ENCODE peak calls at places on chromosomes 11 and 22, in four cellular contexts. One of them, this sample, is unnamed. For H3K4me1, the result is how much of the 10 kb centered on the place peaks cover.

GRCh38 chr11:6258571-6258998 is 1.1 kb upstream of the CCKBR start:
- DNase-seq in H1: no peak
- DNase-seq in HepG2: no peak
- DNase-seq in GM12878: no peak
- DNase-seq in this sample: no peak

GRCh38 chr11:127443297-127443696 is 442.7 kb upstream of the KIRREL3 start:
- DNase-seq in H1: no peak
- DNase-seq in HepG2: no peak
- DNase-seq in GM12878: no peak
- DNase-seq in this sample: no peak

GRCh38 chr11:69982675-69983570 is 95.2 kb upstream of the ANO1 start:
- DNase-seq in HepG2: no peak
- DNase-seq in GM12878: no peak
- DNase-seq in H1: no peak
- DNase-seq in this sample: no peak

GRCh38 chr11:5004429-5005274 is 10.0 kb downstream of the OR51L1 start:
- DNase-seq in GM12878: no peak
- DNase-seq in HepG2: peak
- DNase-seq in H1: peak
- DNase-seq in this sample: peak

GRCh38 chr22:28750471-28750881 is 8.6 kb downstream of the HSCB start:
- DNase-seq in HepG2: no peak
- DNase-seq in GM12878: no peak
- DNase-seq in H1: no peak
- DNase-seq in this sample: no peak

GRCh38 chr11:11569936-11570491 is 51.8 kb downstream of the GALNT18 start:
- DNase-seq in H1: no peak
- DNase-seq in GM12878: no peak
- DNase-seq in HepG2: no peak
- DNase-seq in this sample: no peak

GRCh38 chr11:32858731-32859130 is 29.0 kb downstream of the PRRG4 start:
- DNase-seq in GM12878: no peak
- DNase-seq in H1: no peak
- DNase-seq in HepG2: no peak
- DNase-seq in this sample: no peak

GRCh38 chr22:40572976-40573375 is 63.5 kb downstream of the MRTFA start:
- DNase-seq in HepG2: no peak
- DNase-seq in H1: no peak
- DNase-seq in GM12878: no peak
- DNase-seq in this sample: no peak

GRCh38 chr11:63719987-63720386 is 38.7 kb downstream of the RTN3 start:
- DNase-seq in HepG2: no peak
- DNase-seq in GM12878: no peak
- DNase-seq in H1: no peak
- DNase-seq in this sample: no peak

DNA sequence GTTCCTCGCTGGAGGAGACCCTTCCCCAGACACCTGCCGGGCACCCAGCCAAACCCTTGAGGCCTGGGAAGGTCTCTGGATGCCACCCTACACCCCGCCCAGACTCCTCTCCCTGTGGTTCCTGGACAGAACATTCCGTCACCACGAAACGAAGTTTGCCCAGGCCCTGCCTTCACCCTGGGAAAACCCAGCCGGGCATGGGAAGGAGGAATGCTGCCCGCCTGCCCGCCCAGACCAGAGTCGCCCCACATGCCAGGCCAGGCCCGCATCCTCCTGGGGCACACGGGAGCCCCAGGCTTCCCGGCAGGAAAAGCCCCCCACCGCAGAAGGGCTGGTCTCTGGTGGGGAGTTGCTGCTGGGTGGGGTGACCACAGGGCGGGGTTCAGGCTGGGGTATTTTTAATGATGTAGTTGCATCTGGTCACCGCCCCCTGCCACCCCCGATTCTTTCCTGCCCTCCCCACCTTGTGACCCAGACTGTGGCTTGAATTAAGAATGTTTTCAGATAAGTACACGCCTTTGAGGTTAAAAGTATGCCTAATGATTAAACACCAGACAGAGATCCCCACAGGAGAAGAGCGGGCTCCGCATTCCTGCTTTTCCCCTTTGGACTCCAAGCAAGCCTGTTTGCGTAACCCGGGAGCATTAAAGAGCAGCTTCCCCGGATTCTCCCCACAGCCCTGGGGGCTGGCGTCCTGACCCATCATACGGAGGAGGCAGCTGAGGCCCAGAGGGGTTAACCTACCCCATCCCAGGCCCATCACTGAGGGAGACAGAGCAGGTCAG is 44.6 kb upstream of the PPARA start:
- DNase-seq in H1: no peak
- DNase-seq in GM12878: no peak
- DNase-seq in HepG2: peak
- DNase-seq in this sample: no peak
- TF ChIP-seq SUZ12 in H1: no peak
- TF ChIP-seq SUZ12 in GM12878: no peak
- TF ChIP-seq SUZ12 in HepG2: no peak
- TF ChIP-seq SUZ12 in this sample: no peak

DNA sequence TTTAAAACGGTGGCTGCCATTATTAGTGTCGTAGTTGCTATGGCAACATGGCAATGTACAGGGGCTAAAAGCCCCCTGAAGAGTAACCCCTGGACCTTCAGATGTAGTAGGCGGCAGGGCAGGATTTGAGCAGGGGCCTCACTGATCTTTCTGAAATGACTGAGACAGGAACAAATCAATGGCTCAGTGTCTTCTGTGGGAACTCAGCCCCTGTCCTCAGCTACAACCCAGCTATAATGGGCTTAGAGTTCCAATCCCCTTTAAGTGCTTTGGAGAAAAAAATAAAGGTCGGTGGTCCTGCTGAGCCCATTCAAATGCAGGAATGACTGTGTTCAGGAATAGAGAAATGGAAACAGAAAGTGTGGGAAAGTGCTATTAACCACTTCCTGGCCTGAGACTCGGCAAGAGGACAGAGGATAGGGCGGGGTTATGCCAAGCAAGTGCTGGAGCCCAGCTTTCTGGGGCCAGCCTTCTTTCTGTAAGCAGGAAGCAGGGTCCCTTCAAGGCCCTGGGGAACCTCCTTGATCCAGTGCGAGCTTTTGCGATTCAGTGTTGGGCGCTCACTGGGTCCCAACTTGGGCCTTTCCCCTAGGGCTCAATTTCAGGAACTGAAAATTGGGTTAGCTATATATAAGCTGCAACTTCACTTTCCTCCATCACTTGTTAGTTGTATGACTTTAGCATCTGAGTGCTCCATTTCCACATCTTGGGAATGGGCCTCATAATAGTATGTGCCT is 6.1 kb upstream of the CD82 start:
- DNase-seq in GM12878: peak
- DNase-seq in HepG2: no peak
- DNase-seq in H1: peak
- DNase-seq in this sample: peak
- H3K4me1 ChIP-seq in GM12878: under half
- H3K4me1 ChIP-seq in HepG2: under half
- H3K4me1 ChIP-seq in H1: under half
- H3K4me1 ChIP-seq in this sample: under half

DNA sequence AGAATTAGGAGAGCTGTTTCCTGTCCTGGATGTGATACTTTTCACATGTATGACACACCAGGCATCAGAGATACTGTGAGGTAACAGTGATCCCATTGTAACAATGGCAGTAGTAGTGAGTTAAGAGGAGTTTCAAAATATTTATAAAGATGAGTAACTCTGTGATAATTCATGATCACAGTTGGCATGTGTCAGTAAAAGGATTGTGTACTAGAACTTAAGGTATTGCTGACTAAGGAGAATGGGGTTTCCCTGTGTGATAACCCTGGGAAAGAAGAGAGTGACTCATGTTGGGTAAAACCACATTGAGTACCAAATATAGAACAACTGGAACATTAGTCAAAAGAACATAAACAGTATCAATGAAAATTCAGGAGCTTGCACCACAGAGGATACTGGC is 22.9 kb upstream of the SLC5A1 start:
- DNase-seq in HepG2: peak
- DNase-seq in GM12878: no peak
- DNase-seq in H1: no peak
- DNase-seq in this sample: no peak
- TF ChIP-seq SUZ12 in HepG2: no peak
- TF ChIP-seq SUZ12 in GM12878: no peak
- TF ChIP-seq SUZ12 in H1: no peak
- TF ChIP-seq SUZ12 in this sample: no peak

DNA sequence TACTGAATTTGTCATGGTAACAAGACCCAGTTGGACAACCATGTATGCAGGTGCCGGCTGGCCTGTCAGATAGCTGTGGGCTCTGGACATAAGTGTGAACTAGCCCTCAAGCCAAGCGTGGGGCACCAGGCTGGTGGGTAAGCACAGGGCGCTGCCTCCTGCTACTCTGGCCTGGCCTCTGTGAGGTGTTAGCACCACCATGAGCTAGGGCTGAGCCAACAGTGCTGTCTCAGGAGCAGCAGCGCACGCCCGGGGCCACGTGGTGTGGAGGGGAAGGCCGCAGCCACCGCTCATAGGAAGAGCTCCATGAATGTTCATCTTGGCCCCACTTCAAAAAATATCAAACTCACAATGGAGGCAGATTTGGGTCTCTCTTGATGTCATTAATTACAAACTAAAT is 35.3 kb upstream of the GNB1L start:
- DNase-seq in HepG2: no peak
- DNase-seq in H1: no peak
- DNase-seq in GM12878: no peak
- DNase-seq in this sample: no peak
- H3K4me1 ChIP-seq in HepG2: under half
- H3K4me1 ChIP-seq in H1: under half
- H3K4me1 ChIP-seq in GM12878: under half
- H3K4me1 ChIP-seq in this sample: under half